ENCODE peak calls at places on chromosomes 4 and X, in seven cellular contexts. One of them, this sample, is unnamed.
A peak's percentile ranks its signal among the peaks of the same experiment; 100 is the strongest.

GRCh38 chr4:22179124-22179874 is 230.7 kb upstream of the KCNIP4 start:
- DNase-seq in iPS-NIHi11: no peak
- DNase-seq in NCI-H1105: no peak
- DNase-seq in activated CD8-positive, alpha-beta memory T cell treated with anti-CD3 and anti-CD28 coated beads for 48 hours: no peak
- DNase-seq in SK-MEL-5: no peak
- DNase-seq in activated CD8-positive, alpha-beta T cell treated with anti-CD3 and anti-CD28 coated beads, Interleukin-2, amount 10 ng/mL, durations not matched to agents 7 days and 5 days: no peak
- DNase-seq in AG09319: peak; percentile 49
- DNase-seq in this sample: no peak

GRCh38 chr4:159685406-159686092 is 582.7 kb downstream of the RAPGEF2 start:
- DNase-seq in activated CD8-positive, alpha-beta memory T cell treated with anti-CD3 and anti-CD28 coated beads for 48 hours: no peak
- DNase-seq in iPS-NIHi11: peak; percentile 32
- DNase-seq in NCI-H1105: no peak
- DNase-seq in SK-MEL-5: no peak
- DNase-seq in AG09319: no peak
- DNase-seq in activated CD8-positive, alpha-beta T cell treated with anti-CD3 and anti-CD28 coated beads, Interleukin-2, amount 10 ng/mL, durations not matched to agents 7 days and 5 days: no peak
- DNase-seq in this sample: no peak

GRCh38 chr4:59647500-59647899 is 1552.6 kb upstream of the ADGRL3 start:
- DNase-seq in NCI-H1105: no peak
- DNase-seq in SK-MEL-5: no peak
- DNase-seq in AG09319: no peak
- DNase-seq in activated CD8-positive, alpha-beta T cell treated with anti-CD3 and anti-CD28 coated beads, Interleukin-2, amount 10 ng/mL, durations not matched to agents 7 days and 5 days: no peak
- DNase-seq in iPS-NIHi11: no peak
- DNase-seq in activated CD8-positive, alpha-beta memory T cell treated with anti-CD3 and anti-CD28 coated beads for 48 hours: no peak
- DNase-seq in this sample: no peak

GRCh38 chr4:72136429-72136828 is 104.6 kb downstream of the NPFFR2 start:
- DNase-seq in SK-MEL-5: no peak
- DNase-seq in NCI-H1105: no peak
- DNase-seq in AG09319: no peak
- DNase-seq in activated CD8-positive, alpha-beta memory T cell treated with anti-CD3 and anti-CD28 coated beads for 48 hours: no peak
- DNase-seq in iPS-NIHi11: peak; percentile 25
- DNase-seq in activated CD8-positive, alpha-beta T cell treated with anti-CD3 and anti-CD28 coated beads, Interleukin-2, amount 10 ng/mL, durations not matched to agents 7 days and 5 days: no peak
- DNase-seq in this sample: no peak

GRCh38 chr4:16256343-16256742 is 30.1 kb upstream of the TAPT1 start:
- DNase-seq in SK-MEL-5: no peak
- DNase-seq in AG09319: no peak
- DNase-seq in iPS-NIHi11: no peak
- DNase-seq in activated CD8-positive, alpha-beta memory T cell treated with anti-CD3 and anti-CD28 coated beads for 48 hours: no peak
- DNase-seq in activated CD8-positive, alpha-beta T cell treated with anti-CD3 and anti-CD28 coated beads, Interleukin-2, amount 10 ng/mL, durations not matched to agents 7 days and 5 days: no peak
- DNase-seq in NCI-H1105: no peak
- DNase-seq in this sample: no peak

GRCh38 chrX:155632424-155633100 is 19.8 kb upstream of the TMLHE start:
- DNase-seq in SK-MEL-5: peak; percentile 2
- DNase-seq in activated CD8-positive, alpha-beta memory T cell treated with anti-CD3 and anti-CD28 coated beads for 48 hours: no peak
- DNase-seq in activated CD8-positive, alpha-beta T cell treated with anti-CD3 and anti-CD28 coated beads, Interleukin-2, amount 10 ng/mL, durations not matched to agents 7 days and 5 days: no peak
- DNase-seq in iPS-NIHi11: no peak
- DNase-seq in NCI-H1105: no peak
- DNase-seq in AG09319: no peak
- DNase-seq in this sample: peak; percentile 35

GRCh38 chr4:139035650-139036049 is 20.1 kb downstream of the NOCT start:
- DNase-seq in iPS-NIHi11: no peak
- DNase-seq in AG09319: no peak
- DNase-seq in activated CD8-positive, alpha-beta T cell treated with anti-CD3 and anti-CD28 coated beads, Interleukin-2, amount 10 ng/mL, durations not matched to agents 7 days and 5 days: no peak
- DNase-seq in NCI-H1105: no peak
- DNase-seq in SK-MEL-5: no peak
- DNase-seq in activated CD8-positive, alpha-beta memory T cell treated with anti-CD3 and anti-CD28 coated beads for 48 hours: no peak
- DNase-seq in this sample: no peak

GRCh38 chr4:186935881-186936280 is 212.2 kb upstream of the FAT1 start:
- DNase-seq in activated CD8-positive, alpha-beta memory T cell treated with anti-CD3 and anti-CD28 coated beads for 48 hours: no peak
- DNase-seq in activated CD8-positive, alpha-beta T cell treated with anti-CD3 and anti-CD28 coated beads, Interleukin-2, amount 10 ng/mL, durations not matched to agents 7 days and 5 days: no peak
- DNase-seq in SK-MEL-5: no peak
- DNase-seq in AG09319: no peak
- DNase-seq in NCI-H1105: no peak
- DNase-seq in iPS-NIHi11: no peak
- DNase-seq in this sample: no peak

GRCh38 chr4:61199869-61200194 is 294 bp upstream of the ADGRL3 start:
- DNase-seq in activated CD8-positive, alpha-beta memory T cell treated with anti-CD3 and anti-CD28 coated beads for 48 hours: no peak
- DNase-seq in SK-MEL-5: no peak
- DNase-seq in NCI-H1105: no peak
- DNase-seq in iPS-NIHi11: no peak
- DNase-seq in AG09319: no peak
- DNase-seq in activated CD8-positive, alpha-beta T cell treated with anti-CD3 and anti-CD28 coated beads, Interleukin-2, amount 10 ng/mL, durations not matched to agents 7 days and 5 days: no peak
- DNase-seq in this sample: no peak

GRCh38 chr4:169009281-169010124 is 552 bp downstream of the CBR4 start:
- DNase-seq in SK-MEL-5: peak; percentile 69
- DNase-seq in NCI-H1105: peak; percentile 24
- DNase-seq in AG09319: no peak
- DNase-seq in iPS-NIHi11: peak; percentile 31
- DNase-seq in activated CD8-positive, alpha-beta T cell treated with anti-CD3 and anti-CD28 coated beads, Interleukin-2, amount 10 ng/mL, durations not matched to agents 7 days and 5 days: peak; percentile 66
- DNase-seq in activated CD8-positive, alpha-beta memory T cell treated with anti-CD3 and anti-CD28 coated beads for 48 hours: peak; percentile 24
- DNase-seq in this sample: peak; percentile 66

GRCh38 chr4:83362492-83363329 is 28.1 kb upstream of the HPSE start:
- DNase-seq in NCI-H1105: no peak
- DNase-seq in SK-MEL-5: peak; percentile 59
- DNase-seq in activated CD8-positive, alpha-beta T cell treated with anti-CD3 and anti-CD28 coated beads, Interleukin-2, amount 10 ng/mL, durations not matched to agents 7 days and 5 days: no peak
- DNase-seq in AG09319: peak; percentile 4
- DNase-seq in iPS-NIHi11: no peak
- DNase-seq in activated CD8-positive, alpha-beta memory T cell treated with anti-CD3 and anti-CD28 coated beads for 48 hours: no peak
- DNase-seq in this sample: no peak

GRCh38 chrX:5397409-5397808 is 831.3 kb downstream of the NLGN4X start:
- DNase-seq in activated CD8-positive, alpha-beta memory T cell treated with anti-CD3 and anti-CD28 coated beads for 48 hours: no peak
- DNase-seq in NCI-H1105: no peak
- DNase-seq in activated CD8-positive, alpha-beta T cell treated with anti-CD3 and anti-CD28 coated beads, Interleukin-2, amount 10 ng/mL, durations not matched to agents 7 days and 5 days: no peak
- DNase-seq in iPS-NIHi11: no peak
- DNase-seq in SK-MEL-5: no peak
- DNase-seq in AG09319: no peak
- DNase-seq in this sample: no peak

GRCh38 chrX:41695464-41695863 is 6.7 kb downstream of the GPR34 start:
- DNase-seq in NCI-H1105: no peak
- DNase-seq in iPS-NIHi11: no peak
- DNase-seq in activated CD8-positive, alpha-beta memory T cell treated with anti-CD3 and anti-CD28 coated beads for 48 hours: no peak
- DNase-seq in AG09319: no peak
- DNase-seq in SK-MEL-5: no peak
- DNase-seq in activated CD8-positive, alpha-beta T cell treated with anti-CD3 and anti-CD28 coated beads, Interleukin-2, amount 10 ng/mL, durations not matched to agents 7 days and 5 days: peak; percentile 30
- DNase-seq in this sample: no peak

GRCh38 chrX:153245288-153245731 is 66.2 kb downstream of the MAGEA1 start:
- DNase-seq in iPS-NIHi11: peak; percentile 56
- DNase-seq in NCI-H1105: peak; percentile 7
- DNase-seq in activated CD8-positive, alpha-beta memory T cell treated with anti-CD3 and anti-CD28 coated beads for 48 hours: no peak
- DNase-seq in SK-MEL-5: peak; percentile 1
- DNase-seq in AG09319: no peak
- DNase-seq in activated CD8-positive, alpha-beta T cell treated with anti-CD3 and anti-CD28 coated beads, Interleukin-2, amount 10 ng/mL, durations not matched to agents 7 days and 5 days: no peak
- DNase-seq in this sample: no peak

GRCh38 chrX:28901637-28902036 is 314.4 kb downstream of the IL1RAPL1 start:
- DNase-seq in activated CD8-positive, alpha-beta memory T cell treated with anti-CD3 and anti-CD28 coated beads for 48 hours: no peak
- DNase-seq in iPS-NIHi11: no peak
- DNase-seq in SK-MEL-5: no peak
- DNase-seq in NCI-H1105: no peak
- DNase-seq in AG09319: no peak
- DNase-seq in activated CD8-positive, alpha-beta T cell treated with anti-CD3 and anti-CD28 coated beads, Interleukin-2, amount 10 ng/mL, durations not matched to agents 7 days and 5 days: no peak
- DNase-seq in this sample: no peak

GRCh38 chr4:95761441-95761840 is 78.5 kb upstream of the PDHA2 start:
- DNase-seq in AG09319: no peak
- DNase-seq in iPS-NIHi11: no peak
- DNase-seq in activated CD8-positive, alpha-beta T cell treated with anti-CD3 and anti-CD28 coated beads, Interleukin-2, amount 10 ng/mL, durations not matched to agents 7 days and 5 days: no peak
- DNase-seq in activated CD8-positive, alpha-beta memory T cell treated with anti-CD3 and anti-CD28 coated beads for 48 hours: no peak
- DNase-seq in NCI-H1105: no peak
- DNase-seq in SK-MEL-5: peak; percentile 55
- DNase-seq in this sample: no peak

GRCh38 chr4:80029364-80029763 is 43.7 kb downstream of the ANTXR2 start:
- DNase-seq in activated CD8-positive, alpha-beta memory T cell treated with anti-CD3 and anti-CD28 coated beads for 48 hours: no peak
- DNase-seq in AG09319: no peak
- DNase-seq in iPS-NIHi11: no peak
- DNase-seq in SK-MEL-5: no peak
- DNase-seq in activated CD8-positive, alpha-beta T cell treated with anti-CD3 and anti-CD28 coated beads, Interleukin-2, amount 10 ng/mL, durations not matched to agents 7 days and 5 days: no peak
- DNase-seq in NCI-H1105: no peak
- DNase-seq in this sample: no peak

GRCh38 chr4:110988741-110989140 is 365.9 kb upstream of the PITX2 start:
- DNase-seq in iPS-NIHi11: no peak
- DNase-seq in activated CD8-positive, alpha-beta T cell treated with anti-CD3 and anti-CD28 coated beads, Interleukin-2, amount 10 ng/mL, durations not matched to agents 7 days and 5 days: no peak
- DNase-seq in NCI-H1105: no peak
- DNase-seq in activated CD8-positive, alpha-beta memory T cell treated with anti-CD3 and anti-CD28 coated beads for 48 hours: no peak
- DNase-seq in AG09319: no peak
- DNase-seq in SK-MEL-5: no peak
- DNase-seq in this sample: no peak

GRCh38 chr4:121009578-121010338 is 62.6 kb downstream of the NDNF start:
- DNase-seq in SK-MEL-5: no peak
- DNase-seq in activated CD8-positive, alpha-beta T cell treated with anti-CD3 and anti-CD28 coated beads, Interleukin-2, amount 10 ng/mL, durations not matched to agents 7 days and 5 days: no peak
- DNase-seq in AG09319: no peak
- DNase-seq in iPS-NIHi11: no peak
- DNase-seq in activated CD8-positive, alpha-beta memory T cell treated with anti-CD3 and anti-CD28 coated beads for 48 hours: no peak
- DNase-seq in NCI-H1105: no peak
- DNase-seq in this sample: no peak

GRCh38 chr4:39043697-39044363 is 11.6 kb upstream of the TMEM156 start:
- DNase-seq in iPS-NIHi11: no peak
- DNase-seq in AG09319: no peak
- DNase-seq in NCI-H1105: no peak
- DNase-seq in SK-MEL-5: no peak
- DNase-seq in activated CD8-positive, alpha-beta memory T cell treated with anti-CD3 and anti-CD28 coated beads for 48 hours: no peak
- DNase-seq in activated CD8-positive, alpha-beta T cell treated with anti-CD3 and anti-CD28 coated beads, Interleukin-2, amount 10 ng/mL, durations not matched to agents 7 days and 5 days: no peak
- DNase-seq in this sample: no peak

GRCh38 chrX:150034788-150035187 is 96.5 kb upstream of the EOLA2 start:
- DNase-seq in AG09319: no peak
- DNase-seq in activated CD8-positive, alpha-beta memory T cell treated with anti-CD3 and anti-CD28 coated beads for 48 hours: no peak
- DNase-seq in iPS-NIHi11: no peak
- DNase-seq in NCI-H1105: no peak
- DNase-seq in activated CD8-positive, alpha-beta T cell treated with anti-CD3 and anti-CD28 coated beads, Interleukin-2, amount 10 ng/mL, durations not matched to agents 7 days and 5 days: no peak
- DNase-seq in SK-MEL-5: no peak
- DNase-seq in this sample: no peak

GRCh38 chrX:31609130-31609529 is 537.3 kb upstream of the FTHL17 start:
- DNase-seq in activated CD8-positive, alpha-beta T cell treated with anti-CD3 and anti-CD28 coated beads, Interleukin-2, amount 10 ng/mL, durations not matched to agents 7 days and 5 days: no peak
- DNase-seq in SK-MEL-5: peak; percentile 8
- DNase-seq in NCI-H1105: no peak
- DNase-seq in iPS-NIHi11: no peak
- DNase-seq in activated CD8-positive, alpha-beta memory T cell treated with anti-CD3 and anti-CD28 coated beads for 48 hours: no peak
- DNase-seq in AG09319: peak; percentile 32
- DNase-seq in this sample: no peak

GRCh38 chr4:8260656-8261111 is 8.9 kb upstream of the HTRA3 start:
- DNase-seq in NCI-H1105: no peak
- DNase-seq in activated CD8-positive, alpha-beta memory T cell treated with anti-CD3 and anti-CD28 coated beads for 48 hours: no peak
- DNase-seq in activated CD8-positive, alpha-beta T cell treated with anti-CD3 and anti-CD28 coated beads, Interleukin-2, amount 10 ng/mL, durations not matched to agents 7 days and 5 days: no peak
- DNase-seq in iPS-NIHi11: no peak
- DNase-seq in SK-MEL-5: no peak
- DNase-seq in AG09319: peak; percentile 64
- DNase-seq in this sample: no peak

GRCh38 chr4:76365636-76366035 is 55.3 kb downstream of the CCDC158 start:
- DNase-seq in AG09319: no peak
- DNase-seq in SK-MEL-5: no peak
- DNase-seq in iPS-NIHi11: no peak
- DNase-seq in NCI-H1105: no peak
- DNase-seq in activated CD8-positive, alpha-beta T cell treated with anti-CD3 and anti-CD28 coated beads, Interleukin-2, amount 10 ng/mL, durations not matched to agents 7 days and 5 days: no peak
- DNase-seq in activated CD8-positive, alpha-beta memory T cell treated with anti-CD3 and anti-CD28 coated beads for 48 hours: no peak
- DNase-seq in this sample: no peak

GRCh38 chr4:25702848-25703247 is 47.2 kb downstream of the SLC34A2 start:
- DNase-seq in AG09319: peak; percentile 5
- DNase-seq in activated CD8-positive, alpha-beta memory T cell treated with anti-CD3 and anti-CD28 coated beads for 48 hours: no peak
- DNase-seq in NCI-H1105: no peak
- DNase-seq in activated CD8-positive, alpha-beta T cell treated with anti-CD3 and anti-CD28 coated beads, Interleukin-2, amount 10 ng/mL, durations not matched to agents 7 days and 5 days: no peak
- DNase-seq in SK-MEL-5: peak; percentile 73
- DNase-seq in iPS-NIHi11: no peak
- DNase-seq in this sample: no peak

GRCh38 chr4:143186202-143186601 is 1.5 kb downstream of the USP38 start:
- DNase-seq in iPS-NIHi11: no peak
- DNase-seq in activated CD8-positive, alpha-beta T cell treated with anti-CD3 and anti-CD28 coated beads, Interleukin-2, amount 10 ng/mL, durations not matched to agents 7 days and 5 days: no peak
- DNase-seq in activated CD8-positive, alpha-beta memory T cell treated with anti-CD3 and anti-CD28 coated beads for 48 hours: no peak
- DNase-seq in NCI-H1105: no peak
- DNase-seq in AG09319: no peak
- DNase-seq in SK-MEL-5: peak; percentile 5
- DNase-seq in this sample: no peak

GRCh38 chr4:26576171-26576829 is 7.6 kb upstream of the TBC1D19 start:
- DNase-seq in iPS-NIHi11: no peak
- DNase-seq in activated CD8-positive, alpha-beta T cell treated with anti-CD3 and anti-CD28 coated beads, Interleukin-2, amount 10 ng/mL, durations not matched to agents 7 days and 5 days: no peak
- DNase-seq in AG09319: no peak
- DNase-seq in NCI-H1105: no peak
- DNase-seq in activated CD8-positive, alpha-beta memory T cell treated with anti-CD3 and anti-CD28 coated beads for 48 hours: no peak
- DNase-seq in SK-MEL-5: no peak
- DNase-seq in this sample: no peak

GRCh38 chr4:181148470-181148869 is 1094.7 kb upstream of the TENM3 start:
- DNase-seq in activated CD8-positive, alpha-beta memory T cell treated with anti-CD3 and anti-CD28 coated beads for 48 hours: no peak
- DNase-seq in SK-MEL-5: no peak
- DNase-seq in NCI-H1105: no peak
- DNase-seq in activated CD8-positive, alpha-beta T cell treated with anti-CD3 and anti-CD28 coated beads, Interleukin-2, amount 10 ng/mL, durations not matched to agents 7 days and 5 days: no peak
- DNase-seq in AG09319: no peak
- DNase-seq in iPS-NIHi11: no peak
- DNase-seq in this sample: no peak

GRCh38 chr4:3168029-3168428 is 80.9 kb upstream of the MSANTD1 start:
- DNase-seq in activated CD8-positive, alpha-beta T cell treated with anti-CD3 and anti-CD28 coated beads, Interleukin-2, amount 10 ng/mL, durations not matched to agents 7 days and 5 days: no peak
- DNase-seq in iPS-NIHi11: peak; percentile 42
- DNase-seq in AG09319: no peak
- DNase-seq in SK-MEL-5: no peak
- DNase-seq in activated CD8-positive, alpha-beta memory T cell treated with anti-CD3 and anti-CD28 coated beads for 48 hours: no peak
- DNase-seq in NCI-H1105: no peak
- DNase-seq in this sample: no peak

GRCh38 chr4:60034371-60034770 is 1165.8 kb upstream of the ADGRL3 start:
- DNase-seq in SK-MEL-5: no peak
- DNase-seq in iPS-NIHi11: no peak
- DNase-seq in NCI-H1105: no peak
- DNase-seq in activated CD8-positive, alpha-beta memory T cell treated with anti-CD3 and anti-CD28 coated beads for 48 hours: no peak
- DNase-seq in AG09319: no peak
- DNase-seq in activated CD8-positive, alpha-beta T cell treated with anti-CD3 and anti-CD28 coated beads, Interleukin-2, amount 10 ng/mL, durations not matched to agents 7 days and 5 days: no peak
- DNase-seq in this sample: no peak

GRCh38 chrX:31269914-31270313 is 198.1 kb upstream of the FTHL17 start:
- DNase-seq in SK-MEL-5: no peak
- DNase-seq in AG09319: no peak
- DNase-seq in activated CD8-positive, alpha-beta T cell treated with anti-CD3 and anti-CD28 coated beads, Interleukin-2, amount 10 ng/mL, durations not matched to agents 7 days and 5 days: no peak
- DNase-seq in NCI-H1105: no peak
- DNase-seq in activated CD8-positive, alpha-beta memory T cell treated with anti-CD3 and anti-CD28 coated beads for 48 hours: no peak
- DNase-seq in iPS-NIHi11: no peak
- DNase-seq in this sample: no peak

GRCh38 chrX:38882894-38883620 is 81.8 kb downstream of the MID1IP1 start:
- DNase-seq in iPS-NIHi11: no peak
- DNase-seq in activated CD8-positive, alpha-beta T cell treated with anti-CD3 and anti-CD28 coated beads, Interleukin-2, amount 10 ng/mL, durations not matched to agents 7 days and 5 days: no peak
- DNase-seq in AG09319: peak; percentile 15
- DNase-seq in NCI-H1105: no peak
- DNase-seq in SK-MEL-5: no peak
- DNase-seq in activated CD8-positive, alpha-beta memory T cell treated with anti-CD3 and anti-CD28 coated beads for 48 hours: no peak
- DNase-seq in this sample: no peak